ENCODE peak calls at places on chromosome 2, in seven cellular contexts. D is right lobe of liver, E is astrocyte, N is uterus, B is tibial nerve, H is stomach, R is A549. A is an unnamed sample.
A peak's percentile ranks its signal among the peaks of the same experiment; 100 is the strongest.

GRCh38 chr2:15667579-15668556 is 76.2 kb downstream of the DDX1 start:
- DNase-seq in D (no peak), E (peak; percentile 10), N (no peak), B (no peak), H (no peak), R (no peak), A (peak; percentile 10)

GRCh38 chr2:132550285-132550684 is 119.7 kb downstream of the LYPD1 start:
- DNase-seq in D (no peak), E (no peak), N (no peak), B (no peak), H (no peak), R (no peak), A (no peak)

GRCh38 chr2:143482761-143483160 is 353.5 kb downstream of the ARHGAP15 start:
- DNase-seq in D (no peak), E (no peak), N (no peak), B (no peak), H (no peak), R (no peak), A (no peak)

GRCh38 chr2:160615706-160616105 is 122.1 kb upstream of the RBMS1 start:
- DNase-seq in D (no peak), E (no peak), N (no peak), B (no peak), H (no peak), R (no peak), A (no peak)

GRCh38 chr2:42314892-42315468 is 46.0 kb downstream of the COX7A2L start:
- DNase-seq in D (no peak), E (peak; percentile 93), N (no peak), B (no peak), H (no peak), R (peak; percentile 57), A (no peak)

GRCh38 chr2:17879137-17879912 is 858 bp downstream of the KCNS3 start:
- DNase-seq in D (peak; percentile 74), E (peak; percentile 27), N (peak; percentile 40), B (peak; percentile 42), H (peak; percentile 75), R (peak; percentile 77), A (peak; percentile 42)

GRCh38 chr2:191038241-191038725 is 24.3 kb upstream of the STAT1 start:
- DNase-seq in D (no peak), E (peak; percentile 68), N (no peak), B (no peak), H (no peak), R (peak; percentile 68), A (no peak)

GRCh38 chr2:238786379-238786778 is 61.5 kb upstream of the TWIST2 start:
- DNase-seq in D (no peak), E (no peak), N (no peak), B (no peak), H (no peak), R (no peak), A (no peak)

GRCh38 chr2:152584301-152584700 is 133.0 kb downstream of the PRPF40A start:
- DNase-seq in D (no peak), E (peak; percentile 60), N (no peak), B (no peak), H (no peak), R (no peak), A (no peak)

GRCh38 chr2:237932731-237933131 is 34.1 kb upstream of the UBE2F start:
- DNase-seq in D (no peak), E (peak; percentile 78), N (no peak), B (no peak), H (no peak), R (no peak), A (peak; percentile 61)

GRCh38 chr2:174788291-174788929 is 24.1 kb upstream of the CHRNA1 start:
- DNase-seq in D (no peak), E (peak; percentile 29), N (no peak), B (no peak), H (no peak), R (peak; percentile 40), A (no peak)

GRCh38 chr2:240604939-240605716 is 18.6 kb downstream of the CAPN10 start:
- DNase-seq in D (peak; percentile 42), E (no peak), N (no peak), B (no peak), H (peak; percentile 71), R (no peak), A (no peak)

GRCh38 chr2:96325884-96326255 is 753 bp downstream of the ITPRIPL1 start:
- DNase-seq in D (no peak), E (no peak), N (no peak), B (no peak), H (no peak), R (no peak), A (peak; percentile 59)

GRCh38 chr2:221518201-221518936 is 53.7 kb downstream of the EPHA4 start:
- DNase-seq in D (no peak), E (peak; percentile 84), N (no peak), B (no peak), H (no peak), R (no peak), A (no peak)

GRCh38 chr2:188976545-188977268 is 2.5 kb downstream of the COL3A1 start:
- DNase-seq in D (no peak), E (no peak), N (no peak), B (no peak), H (no peak), R (no peak), A (no peak)

GRCh38 chr2:65329551-65329950 is 101.9 kb downstream of the ACTR2 start:
- DNase-seq in D (no peak), E (no peak), N (no peak), B (no peak), H (no peak), R (no peak), A (no peak)

GRCh38 chr2:85470850-85471800 is 52.6 kb downstream of the SH2D6 start:
- DNase-seq in D (peak; percentile 89), E (no peak), N (peak; percentile 30), B (no peak), H (peak; percentile 64), R (peak; percentile 85), A (no peak)

GRCh38 chr2:23285076-23285795 is 99.7 kb upstream of the KLHL29 start:
- DNase-seq in D (no peak), E (no peak), N (no peak), B (no peak), H (no peak), R (no peak), A (no peak)

GRCh38 chr2:48395658-48396057 is 134.3 kb upstream of the STON1 start:
- DNase-seq in D (no peak), E (no peak), N (no peak), B (no peak), H (no peak), R (no peak), A (no peak)

GRCh38 chr2:19360881-19361321 is 2.5 kb upstream of the OSR1 start:
- DNase-seq in D (no peak), E (no peak), N (no peak), B (no peak), H (no peak), R (no peak), A (no peak)

GRCh38 chr2:134491796-134492441 is 226.9 kb downstream of the TMEM163 start:
- DNase-seq in D (peak; percentile 46), E (no peak), N (no peak), B (no peak), H (peak; percentile 50), R (peak; percentile 53), A (no peak)

GRCh38 chr2:70688427-70688826 is 79.6 kb downstream of the ADD2 start:
- DNase-seq in D (peak; percentile 23), E (no peak), N (no peak), B (no peak), H (no peak), R (no peak), A (no peak)

GRCh38 chr2:197163755-197164753 is 146.5 kb downstream of the ANKRD44 start:
- DNase-seq in D (no peak), E (no peak), N (no peak), B (no peak), H (no peak), R (no peak), A (no peak)

GRCh38 chr2:97983698-97984097 is 12.1 kb downstream of the TMEM131 start:
- DNase-seq in D (no peak), E (no peak), N (no peak), B (no peak), H (no peak), R (no peak), A (no peak)
- H3K9me3 ChIP-seq in D (no peaks in the 10 kb centered on the region), E (peaks cover 10% of the 10 kb centered on the region), N (peaks cover 12% of the 10 kb centered on the region), B (peaks cover 15% of the 10 kb centered on the region), H (peaks cover 8% of the 10 kb centered on the region), R (peaks cover 14% of the 10 kb centered on the region), A (peaks cover 16% of the 10 kb centered on the region)

GRCh38 chr2:224666951-224667553 is 49.1 kb downstream of the CCDC195 start:
- DNase-seq in D (no peak), E (no peak), N (no peak), B (no peak), H (no peak), R (no peak), A (no peak)
- TF ChIP-seq CTCF in D (no peak), E (no peak), N (no peak), B (no peak), H (no peak), R (no peak), A (no peak)

GRCh38 chr2:227366861-227367800 is 12.0 kb downstream of the TM4SF20 start:
- DNase-seq in D (no peak), E (peak; percentile 91), N (no peak), B (no peak), H (no peak), R (peak; percentile 92), A (no peak)

GRCh38 chr2:227374158-227374557 is 4.9 kb downstream of the TM4SF20 start:
- DNase-seq in D (no peak), E (peak; percentile 95), N (no peak), B (no peak), H (no peak), R (no peak), A (no peak)

GRCh38 chr2:227370791-227371312 is 8.3 kb downstream of the TM4SF20 start:
- DNase-seq in D (no peak), E (peak; percentile 94), N (no peak), B (peak; percentile 16), H (no peak), R (no peak), A (peak; percentile 62)

GRCh38 chr2:227373389-227373788 is 5.7 kb downstream of the TM4SF20 start:
- DNase-seq in D (no peak), E (no peak), N (no peak), B (no peak), H (no peak), R (no peak), A (no peak)

DNA sequence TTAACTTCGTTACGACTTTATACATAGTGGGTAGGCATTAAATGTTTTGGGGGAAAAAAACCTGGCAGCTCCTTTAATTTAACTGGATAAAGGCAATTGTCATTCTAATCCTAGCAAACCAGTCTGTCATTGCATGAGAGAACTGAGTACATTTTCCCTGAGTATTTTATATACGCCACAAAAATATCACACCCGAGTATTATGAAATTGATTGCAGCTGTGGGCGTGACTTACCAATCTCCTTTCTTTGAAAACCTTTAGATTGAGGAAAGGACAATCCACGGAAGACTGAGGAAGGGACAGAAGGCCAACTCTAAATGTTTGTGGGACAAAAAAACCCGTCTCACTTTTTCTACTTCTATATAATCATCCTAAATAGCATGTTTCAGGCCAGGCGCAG is 9.0 kb downstream of the TM4SF20 start:
- DNase-seq in D (no peak), E (no peak), N (no peak), B (no peak), H (no peak), R (no peak), A (no peak)
- H3K4me1 ChIP-seq in D (no peaks in the 10 kb centered on the region), E (peaks cover 22% of the 10 kb centered on the region), N (no peaks in the 10 kb centered on the region), B (no peaks in the 10 kb centered on the region), H (peaks cover 4% of the 10 kb centered on the region), R (peaks cover 71% of the 10 kb centered on the region), A (no peaks in the 10 kb centered on the region)

DNA sequence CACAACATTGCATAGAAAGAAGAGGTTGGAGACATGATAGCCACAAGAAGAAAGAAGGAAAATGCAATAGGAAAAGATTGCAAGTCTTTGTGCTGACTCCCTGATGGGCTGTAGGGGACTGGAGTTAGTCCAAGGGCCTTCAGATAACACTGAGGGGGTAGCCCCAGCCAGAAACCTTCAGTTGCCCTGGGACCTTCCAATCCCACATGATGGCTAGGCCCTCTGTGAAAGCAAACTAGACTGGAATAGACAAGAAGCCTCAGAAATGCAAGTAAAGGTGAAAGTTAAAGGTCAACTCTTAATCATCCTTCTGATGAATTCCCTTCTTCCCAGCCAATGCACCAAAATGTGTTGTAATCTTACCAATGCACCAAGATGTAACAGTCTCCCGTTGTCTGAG is 19.2 kb downstream of the CMPK2 start:
- DNase-seq in D (no peak), E (no peak), N (no peak), B (no peak), H (no peak), R (no peak), A (no peak)
- H3K9me3 ChIP-seq in D (no peaks in the 10 kb centered on the region), E (peaks cover 27% of the 10 kb centered on the region), N (peaks cover 49% of the 10 kb centered on the region), B (peaks cover 52% of the 10 kb centered on the region), H (peaks cover 76% of the 10 kb centered on the region), R (peaks cover 23% of the 10 kb centered on the region), A (peaks cover 67% of the 10 kb centered on the region)